ENCODE peak calls at places on chromosome 4, in four cellular contexts. K is AG10803, L is fibroblast of the aortic adventitia, V is pancreas. M is an unnamed sample.
A peak's percentile ranks its signal among the peaks of the same experiment; 100 is the strongest.

GRCh38 chr4:56315543-56315942 is 71.7 kb downstream of the AASDH start:
- DNase-seq in K (no peak), L (no peak), V (no peak), M (no peak)

GRCh38 chr4:180953572-180953971 is 1289.6 kb upstream of the TENM3 start:
- DNase-seq in K (no peak), L (peak; percentile 9), V (no peak), M (no peak)

GRCh38 chr4:151219938-151220337 is 57.0 kb upstream of the PRSS48 start:
- DNase-seq in K (no peak), L (no peak), V (no peak), M (no peak)

GRCh38 chr4:100288811-100289529 is 98.7 kb upstream of the DDIT4L start:
- DNase-seq in K (peak; percentile 57), L (peak; percentile 35), V (no peak), M (no peak)

GRCh38 chr4:74044676-74045075 is 6.2 kb upstream of the CXCL3 start:
- DNase-seq in K (peak; percentile 50), L (no peak), V (no peak), M (peak; percentile 65)

GRCh38 chr4:54217642-54218486 is 11.2 kb upstream of the PDGFRA start:
- DNase-seq in K (peak; percentile 92), L (peak; percentile 97), V (peak; percentile 53), M (no peak)

GRCh38 chr4:86155766-86156165 is 204.1 kb downstream of the MAPK10 start:
- DNase-seq in K (no peak), L (no peak), V (no peak), M (no peak)

GRCh38 chr4:53923921-53924320 is 140.5 kb downstream of the CHIC2 start:
- DNase-seq in K (no peak), L (no peak), V (no peak), M (no peak)

GRCh38 chr4:1403591-1404572 is 2.4 kb downstream of the NKX1-1 start:
- DNase-seq in K (no peak), L (no peak), V (no peak), M (no peak)

GRCh38 chr4:126850286-126850685 is 782.5 kb upstream of the INTU start:
- DNase-seq in K (peak; percentile 97), L (peak; percentile 94), V (no peak), M (peak; percentile 79)

GRCh38 chr4:30903493-30903892 is 183.3 kb downstream of the PCDH7 start:
- DNase-seq in K (no peak), L (peak; percentile 70), V (no peak), M (no peak)

GRCh38 chr4:74062954-74063353 is 24.5 kb upstream of the CXCL3 start:
- DNase-seq in K (no peak), L (no peak), V (no peak), M (no peak)

GRCh38 chr4:148857234-148857972 is 415.2 kb upstream of the NR3C2 start:
- DNase-seq in K (no peak), L (peak; percentile 49), V (no peak), M (peak; percentile 30)

GRCh38 chr4:123591875-123592274 is 195.3 kb downstream of the SPRY1 start:
- DNase-seq in K (no peak), L (no peak), V (no peak), M (no peak)

GRCh38 chr4:75016472-75016871 is 83.6 kb downstream of the PARM1 start:
- DNase-seq in K (no peak), L (no peak), V (no peak), M (no peak)

GRCh38 chr4:26788341-26788733 is 72.3 kb upstream of the STIM2 start:
- DNase-seq in K (no peak), L (no peak), V (no peak), M (no peak)

GRCh38 chr4:13481569-13481968 is 2.6 kb downstream of the RAB28 start:
- DNase-seq in K (peak; percentile 49), L (peak; percentile 81), V (no peak), M (no peak)

GRCh38 chr4:95219109-95219508 is 329.7 kb downstream of the UNC5C start:
- DNase-seq in K (peak; percentile 39), L (peak; percentile 78), V (no peak), M (peak; percentile 50)

GRCh38 chr4:118765399-118765798 is 70.5 kb downstream of the SEC24D start:
- DNase-seq in K (peak; percentile 99), L (peak; percentile 99), V (no peak), M (peak; percentile 99)

GRCh38 chr4:6332042-6332668 is 62.5 kb downstream of the WFS1 start:
- DNase-seq in K (peak; percentile 11), L (peak; percentile 24), V (peak; percentile 18), M (no peak)

GRCh38 chr4:115770046-115770543 is 656.7 kb upstream of the NDST4 start:
- DNase-seq in K (no peak), L (no peak), V (no peak), M (no peak)

GRCh38 chr4:139176299-139177048 is 544 bp downstream of the ELF2 start:
- DNase-seq in K (peak; percentile 62), L (peak; percentile 65), V (peak; percentile 80), M (no peak)

GRCh38 chr4:61540944-61541343 is 340.8 kb downstream of the ADGRL3 start:
- DNase-seq in K (no peak), L (no peak), V (no peak), M (no peak)

GRCh38 chr4:72900952-72901351 is 168.6 kb downstream of the COX18 start:
- DNase-seq in K (peak; percentile 31), L (peak; percentile 48), V (no peak), M (no peak)

GRCh38 chr4:73275318-73275654 is 16.7 kb upstream of the ANKRD17 start:
- DNase-seq in K (no peak), L (no peak), V (no peak), M (no peak)

GRCh38 chr4:10182446-10183424 is 66.1 kb upstream of the WDR1 start:
- DNase-seq in K (no peak), L (no peak), V (no peak), M (no peak)

GRCh38 chr4:87853108-87853507 is 20.3 kb downstream of the MEPE start:
- DNase-seq in K (peak; percentile 61), L (peak; percentile 80), V (no peak), M (no peak)

GRCh38 chr4:145531791-145532190 is 50.1 kb downstream of the SMAD1 start:
- DNase-seq in K (no peak), L (no peak), V (no peak), M (no peak)

GRCh38 chr4:172786039-172786792 is 382.4 kb upstream of the GALNT7 start:
- DNase-seq in K (no peak), L (peak; percentile 66), V (no peak), M (peak; percentile 46)

GRCh38 chr4:48197643-48198237 is 63.7 kb upstream of the TXK start:
- DNase-seq in K (no peak), L (no peak), V (no peak), M (no peak)

GRCh38 chr4:88242144-88242543 is 42.2 kb downstream of the PPM1K start:
- DNase-seq in K (no peak), L (no peak), V (no peak), M (no peak)

GRCh38 chr4:54541426-54542118 is 116.2 kb upstream of the KIT start:
- DNase-seq in K (peak; percentile 63), L (peak; percentile 11), V (no peak), M (no peak)

GRCh38 chr4:129063640-129064039 is 29.7 kb downstream of the SCLT1 start:
- DNase-seq in K (no peak), L (no peak), V (no peak), M (no peak)

GRCh38 chr4:71230258-71230594 is 108.6 kb upstream of the SLC4A4 start:
- DNase-seq in K (peak; percentile 56), L (no peak), V (peak; percentile 23), M (peak; percentile 44)

GRCh38 chr4:40614031-40614430 is 15.6 kb downstream of the RBM47 start:
- DNase-seq in K (no peak), L (no peak), V (no peak), M (no peak)

GRCh38 chr4:14520171-14520570 is 482.1 kb upstream of the CPEB2 start:
- DNase-seq in K (no peak), L (peak; percentile 10), V (no peak), M (no peak)

GRCh38 chr4:38133711-38134480 is 173.7 kb downstream of the PTTG2 start:
- DNase-seq in K (peak; percentile 24), L (no peak), V (peak; percentile 77), M (no peak)

GRCh38 chr4:76703123-76703490 is 194.8 kb downstream of the SOWAHB start:
- DNase-seq in K (no peak), L (no peak), V (no peak), M (no peak)

DNA sequence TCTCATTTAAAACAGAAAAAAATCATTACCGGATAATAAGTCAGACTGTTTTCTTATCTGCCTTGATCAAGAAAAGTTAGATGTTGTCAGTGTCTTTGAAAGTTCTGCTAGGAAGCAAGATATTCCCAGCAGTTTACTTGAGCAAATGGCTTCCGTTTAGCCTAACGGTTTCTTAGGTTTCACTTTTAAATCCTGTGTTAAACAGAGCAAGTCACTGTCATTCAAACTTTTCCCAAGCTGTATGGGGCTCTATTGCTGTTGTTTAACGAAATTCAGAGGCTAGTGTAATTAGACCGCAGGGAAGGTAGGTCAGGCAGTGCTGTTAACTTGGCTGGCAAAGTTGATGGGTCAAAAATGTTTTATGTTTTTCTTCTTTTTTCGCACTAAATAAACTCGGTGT is 80.3 kb upstream of the NEIL3 start:
- DNase-seq in K (no peak), L (peak; percentile 35), V (no peak), M (no peak)
- H3K4me3 ChIP-seq in K (peak overlapping the region; percentile 43), L (peak overlapping the region; percentile 43), V (no peak overlapping the region), M (no peak overlapping the region)

GRCh38 chr4:147381749-147382148 is 99.1 kb upstream of the EDNRA start:
- DNase-seq in K (no peak), L (no peak), V (no peak), M (no peak)

DNA sequence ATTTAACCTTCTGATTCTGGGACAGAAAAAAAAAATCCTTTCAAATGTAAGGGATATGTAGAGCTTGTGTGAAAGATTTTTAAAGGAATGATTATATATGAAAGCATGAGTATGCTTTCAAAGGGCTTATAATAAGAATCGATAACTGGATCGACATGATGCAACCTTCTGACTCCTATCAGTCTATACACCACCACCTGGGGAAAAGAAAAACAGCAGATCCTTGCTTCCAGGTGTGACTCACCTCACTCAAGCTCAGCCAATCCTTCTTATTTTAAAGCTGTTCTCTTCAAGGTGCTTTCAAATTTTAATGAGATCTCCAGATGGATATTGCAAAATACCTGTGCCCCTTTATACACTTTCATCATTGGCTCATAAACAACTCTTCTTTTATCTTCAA is 102.1 kb upstream of the EDNRA start:
- DNase-seq in K (no peak), L (no peak), V (no peak), M (no peak)
- TF ChIP-seq CTCF in K (no peak), L (no peak), V (no peak), M (no peak)

DNA sequence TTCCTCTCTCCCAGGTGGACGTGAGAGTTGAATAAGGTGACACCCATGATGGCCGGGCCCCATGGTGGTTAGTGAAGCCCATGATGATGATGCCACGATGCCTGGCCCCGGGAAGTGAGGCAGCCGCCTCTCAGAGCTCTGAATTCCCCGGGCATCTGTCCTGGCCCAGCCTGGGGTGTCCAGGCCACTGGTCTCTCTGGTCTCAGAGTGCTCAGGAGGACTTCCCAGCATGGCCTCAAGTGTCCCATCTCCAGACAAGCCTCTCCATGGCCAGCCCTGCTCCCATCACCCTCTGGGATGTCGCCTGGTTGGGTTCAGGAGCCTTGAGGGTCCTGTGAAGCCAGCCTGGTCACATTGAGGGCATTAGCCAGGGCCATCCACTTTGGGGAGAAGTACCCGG is 24.7 kb upstream of the PSAPL1 start:
- DNase-seq in K (no peak), L (no peak), V (no peak), M (no peak)
- H3K4me3 ChIP-seq in K (no peak overlapping the region), L (no peak overlapping the region), V (no peak overlapping the region), M (no peak overlapping the region)

GRCh38 chr4:11505225-11505971 is 76.7 kb upstream of the HS3ST1 start:
- DNase-seq in K (no peak), L (peak; percentile 56), V (no peak), M (peak; percentile 87)
- TF ChIP-seq CTCF in K (no peak), L (no peak), V (no peak), M (no peak)

M was measured in retinal pigment epithelial cell.